ENCODE peak calls at places on chromosomes 13 and 19, in nine cellular contexts. One of them, this sample, is unnamed.

GRCh38 chr13:111177081-111177711 is 62.1 kb downstream of the ARHGEF7 start:
- DNase-seq in left lung: no peak
- DNase-seq in stromal cell of bone marrow: no peak
- DNase-seq in mucosa of descending colon: peak
- DNase-seq in NCI-H187: no peak
- DNase-seq in HTR-8/SVneo: no peak
- DNase-seq in aorta: no peak
- DNase-seq in fibroblast of villous mesenchyme: peak
- DNase-seq in NCI-H1417: no peak
- DNase-seq in this sample: no peak

GRCh38 chr13:39676315-39676876 is 20.9 kb downstream of the COG6 start:
- DNase-seq in left lung: no peak
- DNase-seq in stromal cell of bone marrow: no peak
- DNase-seq in mucosa of descending colon: no peak
- DNase-seq in NCI-H187: no peak
- DNase-seq in HTR-8/SVneo: peak
- DNase-seq in aorta: no peak
- DNase-seq in fibroblast of villous mesenchyme: peak
- DNase-seq in NCI-H1417: peak
- DNase-seq in this sample: peak

GRCh38 chr13:114089341-114089740 is 43.1 kb downstream of the RASA3 start:
- DNase-seq in left lung: no peak
- DNase-seq in stromal cell of bone marrow: no peak
- DNase-seq in mucosa of descending colon: peak
- DNase-seq in NCI-H187: no peak
- DNase-seq in HTR-8/SVneo: no peak
- DNase-seq in aorta: peak
- DNase-seq in fibroblast of villous mesenchyme: no peak
- DNase-seq in NCI-H1417: no peak
- DNase-seq in this sample: no peak

GRCh38 chr13:37058801-37059135 is 720 bp downstream of the SUPT20H start:
- DNase-seq in left lung: no peak
- DNase-seq in stromal cell of bone marrow: no peak
- DNase-seq in mucosa of descending colon: peak
- DNase-seq in NCI-H187: no peak
- DNase-seq in HTR-8/SVneo: no peak
- DNase-seq in aorta: no peak
- DNase-seq in fibroblast of villous mesenchyme: no peak
- DNase-seq in NCI-H1417: peak
- DNase-seq in this sample: no peak

GRCh38 chr19:10431254-10431942 is 11.1 kb downstream of the PDE4A start:
- DNase-seq in left lung: no peak
- DNase-seq in stromal cell of bone marrow: no peak
- DNase-seq in mucosa of descending colon: peak
- DNase-seq in NCI-H187: no peak
- DNase-seq in HTR-8/SVneo: no peak
- DNase-seq in aorta: peak
- DNase-seq in fibroblast of villous mesenchyme: peak
- DNase-seq in NCI-H1417: no peak
- DNase-seq in this sample: no peak

GRCh38 chr19:54481326-54481930 is 8.3 kb upstream of the CDC42EP5 start:
- DNase-seq in left lung: no peak
- DNase-seq in stromal cell of bone marrow: no peak
- DNase-seq in mucosa of descending colon: no peak
- DNase-seq in NCI-H187: no peak
- DNase-seq in HTR-8/SVneo: peak
- DNase-seq in aorta: peak
- DNase-seq in fibroblast of villous mesenchyme: peak
- DNase-seq in NCI-H1417: peak
- DNase-seq in this sample: peak

GRCh38 chr19:19134687-19135158 is 3.6 kb downstream of the TMEM161A start:
- DNase-seq in left lung: peak
- DNase-seq in stromal cell of bone marrow: no peak
- DNase-seq in mucosa of descending colon: peak
- DNase-seq in NCI-H187: no peak
- DNase-seq in HTR-8/SVneo: no peak
- DNase-seq in aorta: no peak
- DNase-seq in fibroblast of villous mesenchyme: no peak
- DNase-seq in NCI-H1417: no peak
- DNase-seq in this sample: peak

GRCh38 chr13:97627566-97627965 is 193.6 kb downstream of the RAP2A start:
- DNase-seq in left lung: no peak
- DNase-seq in stromal cell of bone marrow: peak
- DNase-seq in mucosa of descending colon: no peak
- DNase-seq in NCI-H187: peak
- DNase-seq in HTR-8/SVneo: peak
- DNase-seq in aorta: no peak
- DNase-seq in fibroblast of villous mesenchyme: peak
- DNase-seq in NCI-H1417: peak
- DNase-seq in this sample: peak

GRCh38 chr19:16338470-16339360 is 14.1 kb downstream of the KLF2 start:
- DNase-seq in left lung: peak
- DNase-seq in stromal cell of bone marrow: peak
- DNase-seq in mucosa of descending colon: no peak
- DNase-seq in NCI-H187: no peak
- DNase-seq in HTR-8/SVneo: peak
- DNase-seq in aorta: peak
- DNase-seq in fibroblast of villous mesenchyme: peak
- DNase-seq in NCI-H1417: no peak
- DNase-seq in this sample: no peak

GRCh38 chr19:5075603-5076002 is 106.7 kb downstream of the KDM4B start:
- DNase-seq in left lung: no peak
- DNase-seq in stromal cell of bone marrow: no peak
- DNase-seq in mucosa of descending colon: no peak
- DNase-seq in NCI-H187: no peak
- DNase-seq in HTR-8/SVneo: no peak
- DNase-seq in aorta: no peak
- DNase-seq in fibroblast of villous mesenchyme: no peak
- DNase-seq in NCI-H1417: no peak
- DNase-seq in this sample: no peak

GRCh38 chr19:42081584-42082258 is 5.8 kb downstream of the ZNF574 start:
- DNase-seq in left lung: no peak
- DNase-seq in stromal cell of bone marrow: peak
- DNase-seq in mucosa of descending colon: no peak
- DNase-seq in NCI-H187: no peak
- DNase-seq in HTR-8/SVneo: peak
- DNase-seq in aorta: no peak
- DNase-seq in fibroblast of villous mesenchyme: peak
- DNase-seq in NCI-H1417: no peak
- DNase-seq in this sample: no peak

GRCh38 chr19:13795595-13796300 is 505 bp downstream of the ZSWIM4 start:
- DNase-seq in left lung: no peak
- DNase-seq in stromal cell of bone marrow: no peak
- DNase-seq in mucosa of descending colon: no peak
- DNase-seq in NCI-H187: no peak
- DNase-seq in HTR-8/SVneo: no peak
- DNase-seq in aorta: no peak
- DNase-seq in fibroblast of villous mesenchyme: no peak
- DNase-seq in NCI-H1417: no peak
- DNase-seq in this sample: no peak

GRCh38 chr13:113110852-113111315 is 5.3 kb downstream of the F7 start:
- DNase-seq in left lung: peak
- DNase-seq in stromal cell of bone marrow: no peak
- DNase-seq in mucosa of descending colon: no peak
- DNase-seq in NCI-H187: no peak
- DNase-seq in HTR-8/SVneo: no peak
- DNase-seq in aorta: peak
- DNase-seq in fibroblast of villous mesenchyme: no peak
- DNase-seq in NCI-H1417: no peak
- DNase-seq in this sample: no peak

GRCh38 chr13:40653558-40654318 is 12.7 kb downstream of the FOXO1 start:
- DNase-seq in left lung: no peak
- DNase-seq in stromal cell of bone marrow: no peak
- DNase-seq in mucosa of descending colon: no peak
- DNase-seq in NCI-H187: no peak
- DNase-seq in HTR-8/SVneo: no peak
- DNase-seq in aorta: no peak
- DNase-seq in fibroblast of villous mesenchyme: peak
- DNase-seq in NCI-H1417: no peak
- DNase-seq in this sample: no peak

This sample was measured in NCI-H2107.